ENCODE peak calls at places on chromosomes 5 and 9, in seven cellular contexts. L, A, I, T, Z, N and E are unnamed samples.
A peak's percentile ranks its signal among the peaks of the same experiment; 100 is the strongest.

GRCh38 chr9:87529666-87530065 is 32.0 kb downstream of the DAPK1 start:
- DNase-seq in I (no peak), Z (no peak), L (no peak), N (peak; percentile 15), A (no peak), T (no peak), E (no peak)

GRCh38 chr5:150619359-150620230 is 20.9 kb upstream of the SYNPO start:
- DNase-seq in L (no peak), T (peak; percentile 36), I (peak; percentile 92), N (no peak), A (no peak), Z (no peak), E (peak; percentile 49)

GRCh38 chr5:1746371-1747078 is 53.1 kb downstream of the MRPL36 start:
- DNase-seq in I (no peak), Z (no peak), T (no peak), L (no peak), A (no peak), N (no peak), E (no peak)

GRCh38 chr9:29449294-29449693 is 1876.0 kb upstream of the C9orf72 start:
- DNase-seq in L (no peak), I (no peak), Z (no peak), A (no peak), N (no peak), T (no peak), E (no peak)

GRCh38 chr9:93665566-93666278 is 89.3 kb downstream of the PHF2 start:
- DNase-seq in Z (no peak), A (no peak), N (no peak), T (no peak), I (peak; percentile 61), L (no peak), E (no peak)

GRCh38 chr9:125241863-125242739 is 958 bp upstream of the HSPA5 start:
- DNase-seq in N (no peak), L (no peak), I (no peak), T (no peak), Z (no peak), A (no peak), E (no peak)

GRCh38 chr5:43412151-43412550 is at the start of gene CCL28:
- DNase-seq in A (no peak), T (no peak), L (no peak), Z (no peak), N (no peak), I (no peak), E (no peak)

GRCh38 chr5:136559651-136560050 is 194.3 kb upstream of the TRPC7 start:
- DNase-seq in Z (no peak), T (no peak), A (no peak), N (no peak), L (no peak), I (no peak), E (no peak)

GRCh38 chr5:6291961-6292360 is 86.4 kb downstream of the MED10 start:
- DNase-seq in T (no peak), L (no peak), A (no peak), I (no peak), N (peak; percentile 31), Z (no peak), E (peak; percentile 2)

GRCh38 chr9:14283276-14283675 is 30.7 kb downstream of the NFIB start:
- DNase-seq in Z (no peak), N (no peak), I (no peak), L (no peak), A (no peak), T (peak; percentile 27), E (no peak)

GRCh38 chr9:9091387-9091786 is 1291.8 kb upstream of the DMAC1 start:
- DNase-seq in I (no peak), Z (no peak), A (no peak), N (peak; percentile 20), L (no peak), T (peak; percentile 9), E (no peak)

GRCh38 chr9:88532320-88532719 is 2.7 kb upstream of the NXNL2 start:
- DNase-seq in N (peak; percentile 96), Z (no peak), I (no peak), L (no peak), T (peak; percentile 46), A (no peak), E (peak; percentile 74)

GRCh38 chr5:9712506-9713285 is 82.5 kb upstream of the TAS2R1 start:
- DNase-seq in I (no peak), Z (peak; percentile 77), N (no peak), A (no peak), T (peak; percentile 62), L (no peak), E (peak; percentile 82)

GRCh38 chr9:108419379-108419778 is 436.4 kb downstream of the ACTL7B start:
- DNase-seq in A (no peak), T (no peak), Z (no peak), L (no peak), I (no peak), N (no peak), E (no peak)

GRCh38 chr5:177116631-177117373 is 16.8 kb upstream of the NSD1 start:
- DNase-seq in A (no peak), I (peak; percentile 92), T (peak; percentile 67), L (no peak), Z (no peak), N (no peak), E (peak; percentile 85)

DNA sequence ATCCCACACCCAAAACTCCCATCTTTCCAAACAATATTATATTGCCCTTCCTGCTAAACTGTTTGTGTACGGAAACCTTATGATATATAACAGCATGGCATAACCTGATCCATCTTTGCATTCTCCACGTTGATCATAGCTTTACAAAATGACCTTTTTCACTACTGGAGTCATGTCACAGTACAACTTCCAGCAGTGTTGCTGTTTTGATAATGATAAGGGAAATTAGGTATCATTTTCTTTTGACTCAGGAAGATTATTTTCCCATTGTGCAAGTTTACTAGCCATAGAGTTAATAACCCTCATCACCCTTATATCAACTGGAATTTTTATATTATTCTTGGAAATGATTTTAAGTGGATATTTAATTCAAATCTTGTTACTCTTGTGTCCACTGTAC is 57.5 kb downstream of the SH3GL2 start:
- DNase-seq in I (no peak), Z (no peak), T (no peak), A (no peak), L (no peak), N (no peak), E (no peak)
- TF ChIP-seq CTCF in I (no peak), Z (no peak), T (no peak), A (no peak), L (no peak), N (no peak), E (no peak)

GRCh38 chr5:158868570-158868969 is 231.1 kb downstream of the EBF1 start:
- DNase-seq in N (no peak), I (no peak), T (no peak), A (no peak), L (no peak), Z (no peak), E (no peak)
- H3K4me3 ChIP-seq in N (no peak overlapping the region), I (no peak overlapping the region), T (no peak overlapping the region), A (no peak overlapping the region), L (no peak overlapping the region), Z (no peak overlapping the region), E (no peak overlapping the region)

GRCh38 chr9:121703014-121703734 is 51.7 kb downstream of the DAB2IP start:
- DNase-seq in Z (no peak), L (no peak), I (no peak), T (no peak), N (no peak), A (no peak), E (no peak)
- TF ChIP-seq CTCF in Z (no peak), L (no peak), I (no peak), T (peak; percentile 26), N (peak; percentile 19), A (peak; percentile 8), E (no peak)

DNA sequence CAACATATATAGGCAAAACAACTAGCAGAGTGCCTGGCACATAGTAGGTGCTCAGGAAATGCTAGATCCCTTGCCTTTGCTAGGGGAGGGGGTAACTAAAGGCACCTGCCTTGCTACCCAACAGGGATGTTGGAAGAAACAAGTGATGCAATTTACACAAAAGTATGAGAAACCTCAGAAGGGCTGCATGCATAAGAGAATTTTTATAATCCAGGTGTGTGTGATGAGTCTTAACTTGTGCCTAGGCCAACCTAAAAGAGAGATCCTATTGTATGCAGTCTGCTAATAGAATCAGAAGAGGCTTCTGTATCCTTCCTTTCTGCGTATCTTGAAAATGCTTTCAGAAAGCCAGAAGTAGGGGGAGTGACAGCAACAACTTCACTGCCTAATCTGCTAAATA is 135.9 kb downstream of the SLIT3 start:
- DNase-seq in Z (no peak), I (no peak), A (no peak), L (no peak), T (no peak), N (no peak), E (no peak)
- H3K4me3 ChIP-seq in Z (no peak overlapping the region), I (no peak overlapping the region), A (no peak overlapping the region), L (no peak overlapping the region), T (no peak overlapping the region), N (no peak overlapping the region), E (no peak overlapping the region)

GRCh38 chr5:95958308-95959014 is 3.2 kb downstream of the ELL2 start:
- DNase-seq in T (no peak), A (no peak), L (no peak), I (no peak), Z (no peak), N (no peak), E (peak; percentile 51)

GRCh38 chr5:95959051-95959963 is 2.3 kb downstream of the ELL2 start:
- DNase-seq in A (no peak), N (no peak), T (no peak), Z (no peak), I (no peak), L (no peak), E (peak; percentile 68)

GRCh38 chr5:95960802-95961616 is 642 bp downstream of the ELL2 start:
- DNase-seq in T (peak; percentile 78), L (no peak), N (peak; percentile 87), Z (no peak), I (peak; percentile 85), A (peak; percentile 88), E (peak; percentile 75)

GRCh38 chr5:95961617-95962474 is at the start of gene ELL2:
- DNase-seq in A (peak; percentile 98), I (peak; percentile 100), T (peak; percentile 100), Z (peak; percentile 86), N (peak; percentile 98), L (peak; percentile 89), E (peak; percentile 100)

GRCh38 chr5:95959964-95960801 is 1.5 kb downstream of the ELL2 start:
- DNase-seq in A (no peak), Z (no peak), I (no peak), L (no peak), N (peak; percentile 19), T (peak; percentile 59), E (peak; percentile 49)
- TF ChIP-seq CTCF in A (no peak), Z (no peak), I (no peak), L (peak; percentile 13), N (no peak), T (no peak), E (peak; percentile 9)

DNA sequence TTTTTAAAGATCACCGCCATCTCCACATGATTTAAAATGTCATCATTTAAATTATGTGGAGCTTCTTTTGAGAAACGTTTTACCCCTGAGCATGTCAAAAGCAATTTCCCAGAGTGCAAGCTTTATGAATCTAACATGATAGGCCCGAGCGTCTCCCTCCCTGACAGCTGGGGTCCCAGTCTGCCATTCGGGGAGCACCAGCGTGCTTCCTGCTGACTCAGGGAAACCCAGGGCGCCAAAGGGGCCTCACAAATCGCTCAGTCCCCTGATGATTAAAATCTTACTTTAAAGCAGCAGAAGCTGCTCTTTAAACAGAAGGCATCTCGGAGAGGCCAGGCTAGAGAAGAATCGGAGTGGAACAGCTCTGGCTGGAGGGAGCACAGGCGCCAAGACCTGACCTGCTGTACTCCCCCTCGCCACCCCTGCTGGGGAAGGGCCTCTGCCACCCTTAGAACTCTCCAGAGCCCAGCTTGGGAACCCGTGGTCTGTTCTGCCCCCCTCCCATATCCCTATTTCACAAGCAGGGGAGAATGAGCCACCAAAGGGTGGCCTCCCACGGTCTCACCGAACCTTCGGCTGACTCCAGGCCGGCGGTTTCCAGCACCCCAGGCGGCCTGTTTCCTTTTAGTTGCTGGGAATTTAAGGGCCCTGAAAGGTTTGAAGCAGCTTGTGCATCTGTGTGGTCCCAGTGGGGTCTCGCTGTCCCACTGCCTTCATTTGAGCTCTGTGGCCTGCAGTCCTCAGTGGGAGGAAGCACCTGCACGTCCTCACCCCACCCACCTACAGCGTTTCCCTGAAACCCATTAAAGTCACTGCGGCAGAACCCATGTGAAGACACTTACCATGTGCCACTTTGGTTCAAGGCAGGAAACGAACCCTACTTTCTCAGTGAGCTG is 147.6 kb downstream of the COL23A1 start:
- DNase-seq in Z (no peak), T (no peak), L (no peak), I (no peak), N (peak; percentile 56), A (no peak), E (no peak)
- H3K4me3 ChIP-seq in Z (no peak overlapping the region), T (no peak overlapping the region), L (no peak overlapping the region), I (no peak overlapping the region), N (no peak overlapping the region), A (no peak overlapping the region), E (no peak overlapping the region)